ENCODE peak calls at places on chromosomes 11 and 22, in seven cellular contexts. H is naive thymus-derived CD8-positive, alpha-beta T cell; X is ACHN; K is OCI-LY7; D is AG08395; A is GOT3; F is mesendoderm. B is an unnamed sample.

GRCh38 chr11:39992550-39992949 is 1466.9 kb downstream of the LRRC4C start:
- DNase-seq in F (no peak), D (no peak), X (no peak), H (no peak), K (no peak), A (no peak), B (no peak)

GRCh38 chr22:24169439-24170058 is 11.7 kb upstream of the SUSD2 start:
- DNase-seq in K (no peak), X (no peak), H (peak), F (no peak), D (no peak), A (no peak), B (no peak)

GRCh38 chr11:110131386-110132123 is 38.4 kb downstream of the ZC3H12C start:
- DNase-seq in H (no peak), K (no peak), F (no peak), X (no peak), D (no peak), A (no peak), B (no peak)

GRCh38 chr11:18669211-18669593 is 29.4 kb upstream of the TMEM86A start:
- DNase-seq in H (no peak), F (no peak), X (no peak), D (no peak), K (no peak), A (no peak), B (no peak)

GRCh38 chr11:78961186-78961782 is 386.6 kb upstream of the NARS2 start:
- DNase-seq in D (peak), H (no peak), X (no peak), K (no peak), F (peak), A (no peak), B (no peak)

GRCh38 chr11:64060861-64061444 is 25.2 kb downstream of the FLRT1 start:
- DNase-seq in K (peak), X (peak), A (no peak), H (peak), D (peak), F (peak), B (no peak)

GRCh38 chr11:65551572-65552398 is 6.4 kb downstream of the LTBP3 start:
- DNase-seq in D (no peak), H (peak), X (peak), F (peak), A (no peak), K (peak), B (peak)

GRCh38 chr22:50705851-50706351 is 32.1 kb upstream of the ACR start:
- DNase-seq in X (no peak), D (no peak), K (no peak), F (no peak), A (no peak), H (no peak), B (no peak)

GRCh38 chr11:2578006-2578933 is 121.5 kb downstream of the KCNQ1OT1 start:
- DNase-seq in D (no peak), K (no peak), H (peak), F (no peak), A (no peak), X (no peak), B (no peak)

GRCh38 chr11:57387284-57388030 is 3.0 kb downstream of the PRG2 start:
- DNase-seq in D (no peak), A (no peak), X (no peak), F (no peak), H (no peak), K (no peak), B (no peak)

GRCh38 chr11:114125959-114126358 is 66.4 kb downstream of the ZBTB16 start:
- DNase-seq in D (no peak), X (no peak), H (no peak), F (no peak), A (no peak), K (no peak), B (no peak)

GRCh38 chr11:121665211-121665838 is 212.6 kb upstream of the SORL1-AS1 start:
- DNase-seq in X (no peak), K (no peak), F (no peak), A (no peak), D (no peak), H (no peak), B (no peak)

GRCh38 chr11:126971305-126971704 is 29.3 kb downstream of the KIRREL3 start:
- DNase-seq in K (no peak), D (no peak), H (no peak), A (no peak), F (no peak), X (no peak), B (no peak)

GRCh38 chr11:110169738-110170137 is 76.5 kb downstream of the ZC3H12C start:
- DNase-seq in D (no peak), F (no peak), A (no peak), X (no peak), H (no peak), K (no peak), B (no peak)

GRCh38 chr11:12284321-12285050 is 92.9 kb upstream of the PARVA start:
- DNase-seq in X (no peak), F (no peak), H (no peak), A (no peak), D (peak), K (no peak), B (no peak)

GRCh38 chr11:70912226-70912840 is 340.0 kb downstream of the SHANK2 start:
- DNase-seq in X (peak), F (no peak), A (no peak), H (no peak), D (no peak), K (no peak), B (no peak)

GRCh38 chr11:68432874-68433273 is 27.7 kb upstream of the PPP6R3 start:
- DNase-seq in K (no peak), X (no peak), D (no peak), F (no peak), A (no peak), H (no peak), B (no peak)

GRCh38 chr11:131670876-131671275 is 300.5 kb downstream of the NTM start:
- DNase-seq in K (no peak), D (no peak), A (no peak), H (no peak), F (no peak), X (no peak), B (no peak)

GRCh38 chr11:133816146-133816545 is 29.2 kb downstream of the SPATA19 start:
- DNase-seq in K (no peak), F (no peak), H (no peak), X (no peak), D (no peak), A (no peak), B (no peak)

GRCh38 chr11:107791343-107792048 is 67.1 kb downstream of the SLC35F2 start:
- DNase-seq in X (no peak), D (no peak), H (no peak), F (no peak), A (no peak), K (no peak), B (no peak)

GRCh38 chr11:94245121-94245520 is 59.3 kb upstream of the IZUMO1R start:
- DNase-seq in F (no peak), D (no peak), X (no peak), K (no peak), A (no peak), H (no peak), B (no peak)

GRCh38 chr22:24134090-24134846 is 47.0 kb upstream of the SUSD2 start:
- DNase-seq in D (no peak), K (no peak), F (peak), H (peak), X (no peak), A (no peak), B (no peak)

GRCh38 chr11:45182902-45183301 is 36.5 kb downstream of the PRDM11 start:
- DNase-seq in A (no peak), F (peak), K (peak), D (peak), H (no peak), X (peak), B (peak)

GRCh38 chr11:19800162-19800561 is 87.5 kb downstream of the NAV2 start:
- DNase-seq in K (no peak), H (no peak), D (peak), F (no peak), X (no peak), A (no peak), B (no peak)